ENCODE peak calls at places on chromosomes 4 and X, in ten cellular contexts. L, K, N, P, T, X, V, Q, M and Z are unnamed samples.

GRCh38 chrX:82141942-82142341 is 940.0 kb downstream of the SH3BGRL start:
- DNase-seq in L (no peak), K (no peak), N (peak), P (no peak), T (no peak), X (no peak), V (no peak), Q (no peak), M (no peak), Z (no peak)

GRCh38 chrX:130704053-130705038 is 198.7 kb downstream of the ENOX2 start:
- DNase-seq in L (no peak), K (no peak), N (no peak), P (no peak), T (no peak), X (peak), V (no peak), Q (no peak), M (no peak), Z (no peak)

GRCh38 chr4:62709618-62710252 is 1509.6 kb downstream of the ADGRL3 start:
- DNase-seq in L (no peak), K (no peak), N (no peak), P (peak), T (no peak), X (peak), V (peak), Q (no peak), M (no peak), Z (no peak)

GRCh38 chr4:152697284-152698011 is 17.7 kb upstream of the TMEM154 start:
- DNase-seq in L (no peak), K (no peak), N (no peak), P (no peak), T (no peak), X (no peak), V (no peak), Q (no peak), M (no peak), Z (no peak)

GRCh38 chr4:41540687-41541086 is 2.7 kb downstream of the LIMCH1 start:
- DNase-seq in L (no peak), K (no peak), N (no peak), P (no peak), T (no peak), X (no peak), V (no peak), Q (no peak), M (no peak), Z (no peak)

GRCh38 chr4:78588894-78589545 is 37.5 kb downstream of the ANXA3 start:
- DNase-seq in L (no peak), K (no peak), N (no peak), P (no peak), T (no peak), X (no peak), V (no peak), Q (no peak), M (no peak), Z (no peak)

GRCh38 chr4:4202510-4202909 is 24.2 kb downstream of the OTOP1 start:
- DNase-seq in L (no peak), K (no peak), N (no peak), P (no peak), T (no peak), X (no peak), V (no peak), Q (no peak), M (no peak), Z (no peak)

GRCh38 chrX:70176938-70177533 is at the start of gene DGAT2L6:
- DNase-seq in L (no peak), K (no peak), N (no peak), P (no peak), T (no peak), X (peak), V (no peak), Q (no peak), M (no peak), Z (peak)

GRCh38 chrX:38669425-38669824 is 108.1 kb downstream of the TSPAN7 start:
- DNase-seq in L (no peak), K (no peak), N (no peak), P (no peak), T (no peak), X (no peak), V (no peak), Q (no peak), M (no peak), Z (no peak)

GRCh38 chr4:147361726-147362125 is 119.2 kb upstream of the EDNRA start:
- DNase-seq in L (no peak), K (no peak), N (no peak), P (no peak), T (no peak), X (peak), V (no peak), Q (peak), M (no peak), Z (no peak)

GRCh38 chr4:41236046-41236445 is 20.7 kb upstream of the UCHL1 start:
- DNase-seq in L (no peak), K (no peak), N (no peak), P (no peak), T (no peak), X (no peak), V (no peak), Q (no peak), M (no peak), Z (no peak)

GRCh38 chr4:101339332-101339731 is 8.0 kb downstream of the PPP3CA start:
- DNase-seq in L (no peak), K (no peak), N (no peak), P (no peak), T (no peak), X (no peak), V (no peak), Q (no peak), M (no peak), Z (no peak)

GRCh38 chrX:41090568-41091238 is 5.5 kb downstream of the USP9X start:
- DNase-seq in L (no peak), K (no peak), N (no peak), P (no peak), T (no peak), X (no peak), V (no peak), Q (no peak), M (no peak), Z (no peak)

GRCh38 chrX:150365051-150365952 is 2.2 kb downstream of the MAMLD1 start:
- DNase-seq in L (peak), K (no peak), N (peak), P (no peak), T (peak), X (peak), V (no peak), Q (peak), M (peak), Z (peak)

GRCh38 chrX:41516995-41517660 is 70.0 kb downstream of the NYX start:
- DNase-seq in L (no peak), K (no peak), N (no peak), P (no peak), T (no peak), X (no peak), V (no peak), Q (no peak), M (no peak), Z (no peak)

GRCh38 chr4:7291372-7292135 is 99.2 kb downstream of the SORCS2 start:
- DNase-seq in L (no peak), K (no peak), N (no peak), P (no peak), T (no peak), X (no peak), V (no peak), Q (peak), M (no peak), Z (no peak)

GRCh38 chr4:48065587-48066052 is 49.0 kb downstream of the NIPAL1 start:
- DNase-seq in L (no peak), K (no peak), N (no peak), P (no peak), T (no peak), X (no peak), V (no peak), Q (no peak), M (no peak), Z (peak)

GRCh38 chrX:150363561-150364346 is 637 bp downstream of the MAMLD1 start:
- DNase-seq in L (no peak), K (no peak), N (no peak), P (no peak), T (no peak), X (peak), V (no peak), Q (no peak), M (no peak), Z (no peak)

GRCh38 chr4:7460591-7460990 is 25.9 kb upstream of the PSAPL1 start:
- DNase-seq in L (no peak), K (no peak), N (no peak), P (no peak), T (no peak), X (peak), V (no peak), Q (no peak), M (no peak), Z (no peak)

GRCh38 chr4:68463796-68464195 is 16.5 kb downstream of the TMPRSS11E start:
- DNase-seq in L (no peak), K (no peak), N (no peak), P (no peak), T (no peak), X (peak), V (no peak), Q (no peak), M (no peak), Z (no peak)

GRCh38 chrX:69027181-69028005 is 137.9 kb downstream of the PJA1 start:
- DNase-seq in L (no peak), K (no peak), N (no peak), P (no peak), T (no peak), X (peak), V (no peak), Q (no peak), M (no peak), Z (peak)

GRCh38 chr4:121050251-121050650 is 22.1 kb downstream of the NDNF start:
- DNase-seq in L (no peak), K (no peak), N (no peak), P (no peak), T (no peak), X (no peak), V (no peak), Q (no peak), M (no peak), Z (no peak)

GRCh38 chrX:51496501-51497291 is at the start of gene NUDT11:
- DNase-seq in L (peak), K (peak), N (peak), P (peak), T (peak), X (peak), V (no peak), Q (peak), M (no peak), Z (peak)

GRCh38 chrX:45351478-45351877 is 150.8 kb upstream of the DIPK2B start:
- DNase-seq in L (no peak), K (no peak), N (no peak), P (no peak), T (no peak), X (peak), V (peak), Q (no peak), M (no peak), Z (no peak)

GRCh38 chr4:61517144-61517543 is 317.0 kb downstream of the ADGRL3 start:
- DNase-seq in L (no peak), K (no peak), N (no peak), P (no peak), T (no peak), X (no peak), V (no peak), Q (no peak), M (no peak), Z (no peak)